ENCODE peak calls at places on chromosomes 2 and 18, in six cellular contexts. Q, W, M, R, S and F are unnamed samples.

GRCh38 chr2:170301606-170302005 is 123.7 kb downstream of the MYO3B start:
- DNase-seq in Q (no peak), W (no peak), M (no peak), R (no peak), S (no peak), F (no peak)

GRCh38 chr2:74576151-74576755 is 21.7 kb downstream of the DOK1 start:
- DNase-seq in Q (no peak), W (peak), M (no peak), R (no peak), S (peak), F (no peak)

GRCh38 chr2:200435379-200435778 is 74.5 kb downstream of the KCTD18 start:
- DNase-seq in Q (no peak), W (peak), M (no peak), R (no peak), S (peak), F (no peak)

GRCh38 chr2:73111300-73112025 is 1.3 kb downstream of the RAB11FIP5 start:
- DNase-seq in Q (peak), W (no peak), M (peak), R (peak), S (peak), F (peak)

GRCh38 chr2:105793230-105793975 is 48.7 kb downstream of the NCK2 start:
- DNase-seq in Q (no peak), W (no peak), M (no peak), R (no peak), S (no peak), F (no peak)

GRCh38 chr18:46481048-46481846 is 175.8 kb downstream of the LOXHD1 start:
- DNase-seq in Q (peak), W (peak), M (peak), R (peak), S (peak), F (peak)

GRCh38 chr2:206616141-206616540 is 26.1 kb upstream of the FAM237A start:
- DNase-seq in Q (no peak), W (peak), M (no peak), R (no peak), S (peak), F (no peak)

GRCh38 chr2:238941262-238941792 is 93.4 kb downstream of the TWIST2 start:
- DNase-seq in Q (peak), W (no peak), M (peak), R (no peak), S (no peak), F (no peak)

GRCh38 chr2:15947431-15947830 is 7.1 kb downstream of the MYCN start:
- DNase-seq in Q (no peak), W (no peak), M (no peak), R (no peak), S (no peak), F (no peak)

GRCh38 chr18:3525870-3526420 is 76.0 kb downstream of the TGIF1 start:
- DNase-seq in Q (no peak), W (no peak), M (no peak), R (no peak), S (no peak), F (peak)

GRCh38 chr18:506801-507200 is 6.3 kb upstream of the COLEC12 start:
- DNase-seq in Q (no peak), W (no peak), M (no peak), R (no peak), S (no peak), F (no peak)

GRCh38 chr2:238143239-238143951 is 4.9 kb downstream of the KLHL30 start:
- DNase-seq in Q (no peak), W (peak), M (no peak), R (no peak), S (peak), F (no peak)

GRCh38 chr2:169073972-169074751 is 4.8 kb downstream of the DHRS9 start:
- DNase-seq in Q (no peak), W (no peak), M (no peak), R (no peak), S (no peak), F (no peak)

GRCh38 chr2:165382362-165382761 is 87.1 kb upstream of the CSRNP3 start:
- DNase-seq in Q (no peak), W (no peak), M (no peak), R (no peak), S (no peak), F (no peak)

GRCh38 chr18:1663879-1664705 is 759.4 kb downstream of the ADCYAP1 start:
- DNase-seq in Q (peak), W (no peak), M (peak), R (peak), S (no peak), F (peak)

GRCh38 chr2:150191349-150191748 is 296.1 kb downstream of the RND3 start:
- DNase-seq in Q (no peak), W (peak), M (no peak), R (no peak), S (peak), F (no peak)

GRCh38 chr2:82896117-82896516 is 1563.0 kb downstream of the SUCLG1 start:
- DNase-seq in Q (no peak), W (no peak), M (no peak), R (no peak), S (no peak), F (no peak)

GRCh38 chr18:3912705-3913104 is 462.7 kb downstream of the TGIF1 start:
- DNase-seq in Q (no peak), W (peak), M (no peak), R (no peak), S (no peak), F (no peak)

GRCh38 chr2:25251461-25252273 is 83.3 kb upstream of the POMC start:
- DNase-seq in Q (peak), W (peak), M (peak), R (peak), S (peak), F (peak)

GRCh38 chr2:239197146-239197545 is 203.7 kb downstream of the HDAC4 start:
- DNase-seq in Q (peak), W (no peak), M (no peak), R (no peak), S (no peak), F (no peak)

GRCh38 chr2:120381661-120382060 is 35.7 kb downstream of the INHBB start:
- DNase-seq in Q (no peak), W (no peak), M (no peak), R (no peak), S (no peak), F (no peak)

GRCh38 chr2:110713508-110714362 is 18.6 kb upstream of the ACOXL start:
- DNase-seq in Q (no peak), W (no peak), M (no peak), R (no peak), S (no peak), F (peak)

GRCh38 chr2:150143087-150143536 is 344.4 kb downstream of the RND3 start:
- DNase-seq in Q (no peak), W (peak), M (no peak), R (no peak), S (peak), F (no peak)

GRCh38 chr2:108215794-108216211 is 24.0 kb upstream of the SULT1C3 start:
- DNase-seq in Q (peak), W (peak), M (no peak), R (no peak), S (peak), F (peak)

GRCh38 chr2:118945921-118946320 is 3.9 kb downstream of the MARCO start:
- DNase-seq in Q (no peak), W (no peak), M (no peak), R (no peak), S (no peak), F (no peak)

GRCh38 chr2:68989035-68989434 is 14.6 kb downstream of the GKN1 start:
- DNase-seq in Q (no peak), W (no peak), M (no peak), R (no peak), S (no peak), F (no peak)

GRCh38 chr2:218727502-218728165 is 17.0 kb downstream of the TTLL4 start:
- DNase-seq in Q (no peak), W (peak), M (no peak), R (no peak), S (peak), F (no peak)

GRCh38 chr2:129188451-129188850 is 791.0 kb upstream of the RAB6C start:
- DNase-seq in Q (no peak), W (no peak), M (no peak), R (no peak), S (no peak), F (no peak)

GRCh38 chr2:130834923-130835765 is 1.6 kb upstream of the ARHGEF4 start:
- DNase-seq in Q (no peak), W (no peak), M (no peak), R (no peak), S (no peak), F (no peak)

GRCh38 chr2:97718051-97718882 is 4.9 kb downstream of the ZAP70 start:
- DNase-seq in Q (no peak), W (no peak), M (no peak), R (no peak), S (no peak), F (no peak)

GRCh38 chr18:51091270-51091669 is 61.3 kb downstream of the SMAD4 start:
- DNase-seq in Q (no peak), W (no peak), M (no peak), R (no peak), S (no peak), F (no peak)

GRCh38 chr2:120597595-120598193 is 138.0 kb upstream of the GLI2 start:
- DNase-seq in Q (no peak), W (no peak), M (no peak), R (no peak), S (no peak), F (no peak)

GRCh38 chr2:58620127-58620526 is 379.0 kb upstream of the FANCL start:
- DNase-seq in Q (no peak), W (peak), M (no peak), R (no peak), S (no peak), F (no peak)

GRCh38 chr2:174662459-174662858 is 64.9 kb upstream of the WIPF1 start:
- DNase-seq in Q (no peak), W (peak), M (no peak), R (no peak), S (peak), F (no peak)

GRCh38 chr2:33412920-33413319 is 63.5 kb upstream of the RASGRP3 start:
- DNase-seq in Q (no peak), W (peak), M (no peak), R (no peak), S (peak), F (peak)

GRCh38 chr2:97711394-97711711 is 2.0 kb upstream of the ZAP70 start:
- DNase-seq in Q (no peak), W (no peak), M (no peak), R (no peak), S (no peak), F (no peak)

GRCh38 chr18:50947899-50948298 is 19.9 kb upstream of the ELAC1 start:
- DNase-seq in Q (no peak), W (peak), M (no peak), R (no peak), S (no peak), F (no peak)

GRCh38 chr2:30509716-30510115 is 62.7 kb downstream of the LCLAT1 start:
- DNase-seq in Q (no peak), W (no peak), M (no peak), R (no peak), S (no peak), F (no peak)

GRCh38 chr18:34803877-34804276 is 93.8 kb downstream of the DTNA start:
- DNase-seq in Q (no peak), W (no peak), M (no peak), R (no peak), S (no peak), F (no peak)
- H2AK5ac ChIP-seq in Q (no peak), W (no peak), M (no peak), R (no peak), S (no peak), F (no peak)

GRCh38 chr2:29046321-29046720 is 28.0 kb downstream of the PCARE start:
- DNase-seq in Q (no peak), W (no peak), M (no peak), R (no peak), S (no peak), F (no peak)
- H2BK15ac ChIP-seq in Q (no peak), W (no peak), M (no peak), R (no peak), S (no peak), F (no peak)

DNA sequence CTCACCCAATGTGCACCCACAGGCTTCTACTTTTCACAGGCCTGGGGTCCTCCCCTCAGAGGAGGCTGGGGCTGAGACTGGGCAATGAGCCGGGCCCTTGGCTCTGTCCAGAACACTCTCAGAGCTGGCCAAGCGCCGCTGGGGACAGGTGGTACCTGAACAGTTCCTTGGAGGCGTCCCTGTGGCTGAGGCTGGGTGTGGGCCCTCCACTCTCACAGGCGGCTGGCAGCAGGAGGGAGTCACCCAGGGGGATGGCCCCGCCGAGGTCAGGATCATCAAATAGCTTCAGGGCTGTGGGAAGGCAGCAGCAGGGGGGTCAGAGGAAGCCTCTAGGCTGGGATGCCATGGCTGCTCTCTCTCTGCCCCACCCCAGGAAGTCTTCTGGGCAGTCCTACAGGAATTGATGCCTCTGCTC is 27.1 kb downstream of the HS1BP3 start:
- DNase-seq in Q (no peak), W (no peak), M (no peak), R (no peak), S (no peak), F (no peak)
- H2BK120ac ChIP-seq in Q (no peak), W (no peak), M (no peak), R (no peak), S (no peak), F (no peak)

DNA sequence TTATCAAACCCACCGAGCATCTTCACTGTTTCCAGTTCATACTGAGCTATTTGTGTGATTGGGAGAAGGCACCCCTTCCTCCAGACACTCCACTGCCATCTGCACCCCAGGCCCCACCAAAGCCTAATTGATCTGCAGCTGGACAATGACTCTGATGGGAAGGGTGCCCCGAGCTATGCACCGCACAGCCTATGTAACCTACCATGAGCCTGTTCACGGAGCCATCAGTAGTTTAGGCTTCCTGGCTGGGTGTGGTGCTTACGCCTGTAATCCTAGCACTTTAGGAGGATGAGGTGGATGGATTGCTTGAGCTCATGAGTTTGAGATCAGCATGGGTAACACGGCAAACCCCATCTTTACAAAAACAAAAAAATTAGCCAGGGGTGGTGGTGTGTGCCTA is 17.8 kb upstream of the ASAP2 start:
- DNase-seq in Q (no peak), W (no peak), M (no peak), R (no peak), S (no peak), F (no peak)
- H2AK5ac ChIP-seq in Q (no peak), W (peak), M (no peak), R (no peak), S (no peak), F (no peak)

GRCh38 chr2:929011-929735 is 21.5 kb upstream of the SNTG2 start:
- DNase-seq in Q (no peak), W (no peak), M (peak), R (no peak), S (no peak), F (no peak)
- H2BK15ac ChIP-seq in Q (no peak), W (no peak), M (no peak), R (no peak), S (no peak), F (no peak)

DNA sequence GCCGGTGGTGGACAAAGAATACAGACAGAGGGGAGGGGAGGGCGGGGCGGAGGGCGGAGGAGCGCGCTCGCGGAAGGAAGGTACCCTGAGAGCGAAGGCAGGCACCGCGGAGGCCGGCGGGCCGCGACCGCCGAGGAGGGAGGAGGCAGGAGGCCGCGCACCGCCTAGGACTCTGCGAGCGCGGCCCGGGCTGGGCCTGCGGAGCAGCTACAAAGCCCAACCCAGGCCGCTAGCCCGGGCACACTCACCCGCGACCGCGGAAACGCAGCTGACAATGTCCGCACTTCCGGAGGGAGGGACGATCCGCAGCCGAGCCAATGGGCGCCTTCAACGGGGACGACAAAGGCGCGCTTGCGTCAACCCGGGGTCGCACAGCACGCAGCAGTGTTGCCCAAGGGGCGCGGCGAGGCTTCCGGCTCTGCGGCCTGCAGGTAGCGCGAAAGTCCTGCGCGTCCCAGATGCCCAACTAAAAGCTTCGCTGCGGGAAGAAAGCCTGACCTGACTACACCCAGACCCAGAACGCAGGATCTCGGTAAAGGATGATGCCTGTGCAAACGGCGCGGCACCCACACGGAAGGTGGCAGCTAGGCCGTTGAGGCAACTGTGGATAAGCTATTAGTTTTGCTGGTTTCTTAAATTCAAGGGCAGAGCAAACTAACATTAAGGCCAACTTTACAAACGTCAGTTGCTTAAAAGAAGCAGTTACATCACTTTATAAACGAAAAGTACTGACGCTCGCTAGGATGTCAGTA is at the start of gene C18orf32:
- DNase-seq in Q (peak), W (peak), M (peak), R (peak), S (peak), F (peak)
- H2BK120ac ChIP-seq in Q (no peak), W (no peak), M (no peak), R (no peak), S (peak), F (no peak)

DNA sequence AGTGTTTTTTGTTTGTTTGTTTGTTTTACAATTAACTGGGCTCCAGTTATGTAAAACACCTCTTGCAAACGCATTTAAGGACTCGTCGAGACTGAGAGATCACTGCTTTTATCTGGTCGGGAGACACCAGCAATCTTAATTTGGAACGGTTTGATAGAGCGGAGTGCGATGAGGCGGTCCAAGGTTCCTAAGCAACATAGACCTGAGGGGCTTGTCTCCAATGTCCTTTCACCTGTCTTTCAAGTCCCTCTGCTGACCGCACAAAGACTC is 724 bp upstream of the SELENOI start:
- DNase-seq in Q (no peak), W (no peak), M (no peak), R (no peak), S (no peak), F (no peak)
- H2AK5ac ChIP-seq in Q (no peak), W (peak), M (peak), R (peak), S (peak), F (no peak)